ENCODE peak calls at places on chromosome 6, in six cellular contexts. L is foreskin fibroblast; A is activated effector memory CD4-positive, alpha-beta T cell treated with anti-CD3 and anti-CD28 coated beads, Interleukin-2, amount 50 U/mL, for 16 hours; K is GM20000; R is AG10803; F is right lobe of liver. V is an unnamed sample.

GRCh38 chr6:52518279-52518944 is 58.4 kb downstream of the TRAM2 start:
- DNase-seq in L (no peak), A (no peak), K (no peak), R (no peak), F (peak; percentile 78), V (no peak)

GRCh38 chr6:13407709-13408695 is 79.4 kb downstream of the GFOD1 start:
- DNase-seq in L (no peak), A (no peak), K (no peak), R (peak; percentile 85), F (peak; percentile 77), V (no peak)

GRCh38 chr6:151141685-151142084 is 98.1 kb upstream of the AKAP12 start:
- DNase-seq in L (no peak), A (no peak), K (no peak), R (no peak), F (no peak), V (no peak)

GRCh38 chr6:113476937-113477839 is 380.0 kb upstream of the MARCKS start:
- DNase-seq in L (peak; percentile 70), A (no peak), K (no peak), R (peak; percentile 29), F (no peak), V (no peak)

GRCh38 chr6:79544939-79545450 is 7.8 kb upstream of the LCA5 start:
- DNase-seq in L (peak; percentile 96), A (no peak), K (peak; percentile 74), R (peak; percentile 93), F (peak; percentile 58), V (peak; percentile 74)

GRCh38 chr6:38933426-38933825 is 115.2 kb upstream of the GLP1R start:
- DNase-seq in L (peak; percentile 1), A (no peak), K (peak; percentile 9), R (peak; percentile 2), F (no peak), V (no peak)

GRCh38 chr6:19417713-19418112 is 419.5 kb upstream of the ID4 start:
- DNase-seq in L (peak; percentile 40), A (no peak), K (no peak), R (peak; percentile 4), F (no peak), V (no peak)

GRCh38 chr6:20403080-20403765 is 1.5 kb downstream of the E2F3 start:
- DNase-seq in L (peak; percentile 89), A (peak; percentile 95), K (peak; percentile 92), R (peak; percentile 88), F (peak; percentile 97), V (peak; percentile 87)

GRCh38 chr6:24951831-24952299 is 16.1 kb upstream of the RIPOR2 start:
- DNase-seq in L (no peak), A (no peak), K (no peak), R (no peak), F (no peak), V (no peak)

GRCh38 chr6:99119109-99120031 is 171.6 kb upstream of the FBXL4 start:
- DNase-seq in L (peak; percentile 12), A (no peak), K (peak; percentile 50), R (peak; percentile 43), F (no peak), V (peak; percentile 39)

GRCh38 chr6:169168706-169169105 is 84.9 kb downstream of the THBS2 start:
- DNase-seq in L (no peak), A (no peak), K (peak; percentile 22), R (no peak), F (no peak), V (no peak)

GRCh38 chr6:6920984-6921313 is 186.8 kb upstream of the RREB1 start:
- DNase-seq in L (no peak), A (no peak), K (no peak), R (no peak), F (no peak), V (no peak)

GRCh38 chr6:30752164-30752927 is 8.0 kb upstream of the IER3 start:
- DNase-seq in L (peak; percentile 100), A (no peak), K (no peak), R (peak; percentile 100), F (peak; percentile 68), V (no peak)

GRCh38 chr6:7300890-7301289 is 12.1 kb downstream of the SSR1 start:
- DNase-seq in L (no peak), A (no peak), K (no peak), R (no peak), F (no peak), V (no peak)

GRCh38 chr6:94468830-94469229 is 1049.5 kb upstream of the EPHA7 start:
- DNase-seq in L (no peak), A (no peak), K (no peak), R (no peak), F (no peak), V (no peak)

GRCh38 chr6:126440923-126441322 is 101.0 kb downstream of the CENPW start:
- DNase-seq in L (no peak), A (no peak), K (no peak), R (no peak), F (no peak), V (no peak)

GRCh38 chr6:3341467-3341866 is 82.7 kb downstream of the PSMG4 start:
- DNase-seq in L (peak; percentile 62), A (no peak), K (no peak), R (peak; percentile 95), F (peak; percentile 20), V (no peak)

GRCh38 chr6:79778794-79779193 is 147.7 kb downstream of the SH3BGRL2 start:
- DNase-seq in L (no peak), A (no peak), K (no peak), R (no peak), F (no peak), V (no peak)

GRCh38 chr6:168037242-168037641 is 39.8 kb downstream of the KIF25 start:
- DNase-seq in L (no peak), A (no peak), K (no peak), R (no peak), F (no peak), V (no peak)

GRCh38 chr6:31620586-31621319 is at the start of gene PRRC2A:
- DNase-seq in L (no peak), A (no peak), K (peak; percentile 98), R (no peak), F (no peak), V (peak; percentile 98)

GRCh38 chr6:107554326-107554725 is 64.4 kb downstream of the SOBP start:
- DNase-seq in L (no peak), A (no peak), K (no peak), R (no peak), F (no peak), V (no peak)

GRCh38 chr6:5205877-5206840 is 54.6 kb downstream of the LYRM4 start:
- DNase-seq in L (no peak), A (no peak), K (no peak), R (peak; percentile 78), F (peak; percentile 72), V (no peak)

GRCh38 chr6:24149836-24150235 is 23.8 kb downstream of the NRSN1 start:
- DNase-seq in L (no peak), A (no peak), K (no peak), R (no peak), F (no peak), V (no peak)

GRCh38 chr6:143652840-143653239 is 24.9 kb upstream of the PHACTR2 start:
- DNase-seq in L (no peak), A (no peak), K (no peak), R (no peak), F (no peak), V (no peak)

GRCh38 chr6:170445984-170446383 is 107.1 kb downstream of the PSMB1 start:
- DNase-seq in L (no peak), A (peak; percentile 10), K (no peak), R (no peak), F (no peak), V (no peak)

GRCh38 chr6:130903602-130904001 is 76.4 kb downstream of the SMLR1 start:
- DNase-seq in L (no peak), A (no peak), K (no peak), R (no peak), F (no peak), V (no peak)

GRCh38 chr6:43984442-43985321 is 142.6 kb downstream of the MRPL14 start:
- DNase-seq in L (no peak), A (no peak), K (no peak), R (no peak), F (peak; percentile 27), V (no peak)

GRCh38 chr6:137210903-137211302 is 8.3 kb downstream of the IFNGR1 start:
- DNase-seq in L (no peak), A (no peak), K (no peak), R (peak; percentile 57), F (no peak), V (no peak)

GRCh38 chr6:87789198-87789899 is 87.3 kb upstream of the AKIRIN2 start:
- DNase-seq in L (peak; percentile 40), A (no peak), K (no peak), R (peak; percentile 71), F (no peak), V (no peak)

GRCh38 chr6:42829561-42830092 is 47.8 kb downstream of the BICRAL start:
- DNase-seq in L (no peak), A (no peak), K (no peak), R (no peak), F (no peak), V (no peak)

GRCh38 chr6:35719407-35719829 is 17.4 kb upstream of the ARMC12 start:
- DNase-seq in L (no peak), A (no peak), K (no peak), R (no peak), F (no peak), V (peak; percentile 58)

GRCh38 chr6:22826961-22827360 is 257.6 kb downstream of the HDGFL1 start:
- DNase-seq in L (no peak), A (no peak), K (no peak), R (peak; percentile 2), F (no peak), V (no peak)

V was measured in GM13976.